ENCODE peak calls at places on chromosomes 11 and 22, in seven cellular contexts. W is PC-3, C is activated B cell treated with CpG ODN at 0.5 μM for 24 hours, I is NB4, H is PC-9, O is lower leg skin, E is neural progenitor cell. R is an unnamed sample.
A peak's percentile ranks its signal among the peaks of the same experiment; 100 is the strongest.

GRCh38 chr11:109933126-109933525 is 160.1 kb upstream of the ZC3H12C start:
- DNase-seq in W (peak; percentile 34), C (no peak), I (no peak), H (no peak), O (no peak), E (no peak), R (no peak)

GRCh38 chr11:134578807-134579708 is 167.0 kb upstream of the B3GAT1 start:
- DNase-seq in W (no peak), C (no peak), I (peak; percentile 46), H (peak; percentile 7), O (peak; percentile 11), E (no peak), R (no peak)

GRCh38 chr22:45164217-45165123 is 745 bp downstream of the NUP50 start:
- DNase-seq in W (no peak), C (no peak), I (peak; percentile 54), H (peak; percentile 26), O (no peak), E (peak; percentile 68), R (peak; percentile 64)

GRCh38 chr11:74255741-74256369 is 55.6 kb downstream of the P4HA3 start:
- DNase-seq in W (peak; percentile 87), C (no peak), I (peak; percentile 80), H (peak; percentile 60), O (no peak), E (peak; percentile 66), R (peak; percentile 55)

GRCh38 chr22:24951942-24952836 is at the start of gene KIAA1671:
- DNase-seq in W (peak; percentile 85), C (peak; percentile 73), I (peak; percentile 56), H (peak; percentile 91), O (peak; percentile 64), E (peak; percentile 99), R (peak; percentile 99)

GRCh38 chr22:35638408-35638807 is 9.8 kb upstream of the APOL6 start:
- DNase-seq in W (no peak), C (no peak), I (no peak), H (no peak), O (peak; percentile 75), E (peak; percentile 22), R (no peak)

GRCh38 chr22:49482811-49483210 is 344.9 kb downstream of the BRD1 start:
- DNase-seq in W (no peak), C (no peak), I (no peak), H (no peak), O (no peak), E (no peak), R (no peak)

GRCh38 chr11:124301482-124301881 is 12.3 kb downstream of the OR8D1 start:
- DNase-seq in W (peak; percentile 49), C (no peak), I (peak; percentile 51), H (no peak), O (no peak), E (no peak), R (no peak)

GRCh38 chr22:39318507-39319283 is 728 bp downstream of the RPL3 start:
- DNase-seq in W (no peak), C (no peak), I (no peak), H (no peak), O (peak; percentile 35), E (peak; percentile 54), R (no peak)

GRCh38 chr11:62707277-62707771 is at the start of the genes BSCL2 and GNG3:
- DNase-seq in W (no peak), C (no peak), I (peak; percentile 44), H (no peak), O (no peak), E (peak; percentile 85), R (peak; percentile 99)

GRCh38 chr22:48565901-48566501 is 1261.7 kb downstream of the BRD1 start:
- DNase-seq in W (no peak), C (no peak), I (no peak), H (no peak), O (no peak), E (no peak), R (no peak)

GRCh38 chr11:95104916-95105315 is 15.3 kb downstream of the ENDOD1 start:
- DNase-seq in W (no peak), C (no peak), I (no peak), H (no peak), O (no peak), E (no peak), R (no peak)

GRCh38 chr11:74086242-74086884 is 77.5 kb upstream of the UCP3 start:
- DNase-seq in W (no peak), C (no peak), I (no peak), H (no peak), O (no peak), E (no peak), R (no peak)

GRCh38 chr11:63663809-63664208 is 7.4 kb downstream of the ATL3 start:
- DNase-seq in W (peak; percentile 86), C (no peak), I (no peak), H (peak; percentile 40), O (no peak), E (no peak), R (no peak)

GRCh38 chr11:27217948-27218410 is 145.0 kb downstream of the CCDC34 start:
- DNase-seq in W (no peak), C (no peak), I (no peak), H (no peak), O (no peak), E (no peak), R (no peak)

GRCh38 chr22:27668828-27669797 is 132.4 kb downstream of the MN1 start:
- DNase-seq in W (peak; percentile 71), C (no peak), I (peak; percentile 97), H (peak; percentile 87), O (no peak), E (no peak), R (peak; percentile 81)

GRCh38 chr22:47837703-47838102 is 1075.3 kb downstream of the TBC1D22A start:
- DNase-seq in W (peak; percentile 54), C (no peak), I (peak; percentile 42), H (peak; percentile 20), O (no peak), E (peak; percentile 49), R (no peak)

GRCh38 chr11:67357831-67358555 is 4.6 kb upstream of the POLD4 start:
- DNase-seq in W (peak; percentile 89), C (no peak), I (no peak), H (peak; percentile 59), O (no peak), E (no peak), R (no peak)

GRCh38 chr22:24994070-24994763 is 41.7 kb downstream of the KIAA1671 start:
- DNase-seq in W (peak; percentile 70), C (no peak), I (no peak), H (peak; percentile 75), O (no peak), E (peak; percentile 31), R (no peak)

GRCh38 chr11:110035339-110035738 is 57.9 kb upstream of the ZC3H12C start:
- DNase-seq in W (no peak), C (no peak), I (no peak), H (no peak), O (no peak), E (no peak), R (no peak)

GRCh38 chr11:64536396-64536935 is 54.6 kb upstream of the SLC22A12 start:
- DNase-seq in W (peak; percentile 28), C (no peak), I (no peak), H (no peak), O (no peak), E (no peak), R (no peak)

GRCh38 chr22:48104786-48105185 is 1342.3 kb downstream of the TBC1D22A start:
- DNase-seq in W (no peak), C (no peak), I (no peak), H (no peak), O (no peak), E (no peak), R (no peak)

GRCh38 chr11:67613960-67614715 is 7.4 kb downstream of the NDUFV1 start:
- DNase-seq in W (peak; percentile 53), C (peak; percentile 81), I (peak; percentile 97), H (peak; percentile 83), O (no peak), E (peak; percentile 87), R (peak; percentile 80)

GRCh38 chr22:23393721-23394320 is 186.3 kb downstream of the IGLL1 start:
- DNase-seq in W (no peak), C (no peak), I (no peak), H (no peak), O (no peak), E (no peak), R (no peak)

GRCh38 chr11:120652705-120653335 is 141.3 kb downstream of the GRIK4 start:
- DNase-seq in W (peak; percentile 37), C (no peak), I (peak; percentile 49), H (no peak), O (no peak), E (peak; percentile 31), R (no peak)

GRCh38 chr22:31881867-31882266 is 62.5 kb upstream of the YWHAH start:
- DNase-seq in W (no peak), C (no peak), I (no peak), H (no peak), O (no peak), E (no peak), R (no peak)
- TF ChIP-seq CTCF in W (no peak), C (no peak), I (no peak), H (no peak), O (no peak), E (no peak), R (no peak)

DNA sequence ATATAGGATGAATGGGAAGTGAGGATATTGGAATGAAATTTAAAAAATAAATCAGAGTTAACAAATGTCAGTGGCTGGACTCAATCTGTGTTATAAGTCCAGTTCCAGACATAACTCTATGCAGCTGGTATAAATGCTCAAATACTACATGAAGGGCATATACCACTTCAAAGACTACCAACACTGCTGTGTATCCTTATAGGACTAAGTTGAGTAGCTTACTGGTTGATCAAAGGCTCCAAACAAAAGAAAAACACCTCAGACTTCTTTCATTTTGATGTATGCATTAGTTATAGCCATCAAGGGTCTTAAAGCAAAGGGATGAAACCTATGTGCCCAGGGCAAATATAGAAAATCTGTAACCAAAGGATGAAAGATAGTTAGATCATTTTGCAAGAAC is 86.2 kb downstream of the PAK1 start:
- DNase-seq in W (no peak), C (no peak), I (no peak), H (no peak), O (no peak), E (no peak), R (no peak)
- TF ChIP-seq CTCF in W (no peak), C (no peak), I (no peak), H (no peak), O (no peak), E (no peak), R (no peak)

DNA sequence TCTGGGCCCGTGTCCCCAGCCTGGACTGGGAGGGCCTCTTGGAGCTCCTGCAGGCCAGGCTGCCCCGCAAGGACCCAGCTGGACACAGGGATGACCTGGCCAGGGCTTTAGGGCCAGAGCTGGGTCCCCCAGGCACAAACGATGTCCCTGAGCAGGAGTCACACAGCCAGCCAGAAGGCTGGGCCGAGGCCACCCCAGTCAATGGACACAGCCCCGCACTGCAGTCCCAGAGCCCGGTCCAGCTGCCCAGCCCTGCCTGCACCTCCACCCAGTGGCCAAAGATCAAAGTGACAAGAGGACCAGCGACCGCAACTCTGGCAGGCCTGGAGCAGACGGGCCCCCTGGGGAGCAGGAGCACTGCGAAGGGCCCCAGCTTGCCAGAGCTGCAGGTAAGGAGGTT is 38.2 kb downstream of the TRIOBP start:
- DNase-seq in W (no peak), C (no peak), I (peak; percentile 48), H (peak; percentile 68), O (no peak), E (peak; percentile 84), R (peak; percentile 85)
- TF ChIP-seq CTCF in W (no peak), C (no peak), I (peak; percentile 11), H (peak; percentile 77), O (no peak), E (peak; percentile 66), R (peak; percentile 71)

GRCh38 chr11:125414121-125414520 is 81.9 kb downstream of the FEZ1 start:
- DNase-seq in W (no peak), C (no peak), I (no peak), H (no peak), O (no peak), E (no peak), R (no peak)
- TF ChIP-seq CTCF in W (no peak), C (no peak), I (no peak), H (no peak), O (no peak), E (no peak), R (no peak)